ENCODE peak calls at places on chromosome 12, in five cellular contexts. Z, H, K, U and E are unnamed samples.

GRCh38 chr12:109863961-109864712 is 16.2 kb downstream of the GLTP start:
- ATAC-seq in H (peak), U (no peak), Z (peak), K (no peak), E (peak)

GRCh38 chr12:12224240-12224940 is 42.5 kb downstream of the LRP6 start:
- ATAC-seq in K (no peak), Z (no peak), H (no peak), U (no peak), E (no peak)

GRCh38 chr12:124448955-124449622 is 118.3 kb downstream of the NCOR2 start:
- ATAC-seq in K (no peak), U (no peak), H (no peak), Z (no peak), E (no peak)

GRCh38 chr12:124233041-124233836 is 61.7 kb upstream of the RFLNA start:
- ATAC-seq in U (no peak), H (peak), K (no peak), Z (no peak), E (no peak)

GRCh38 chr12:70307868-70308267 is 58.2 kb upstream of the KCNMB4 start:
- ATAC-seq in Z (no peak), U (no peak), H (no peak), K (no peak), E (no peak)

GRCh38 chr12:66915312-66915904 is 236.5 kb upstream of the GRIP1 start:
- ATAC-seq in H (no peak), K (no peak), U (no peak), Z (no peak), E (no peak)

GRCh38 chr12:96886998-96887677 is 19.9 kb upstream of the NEDD1 start:
- ATAC-seq in Z (no peak), U (no peak), H (peak), K (no peak), E (no peak)

GRCh38 chr12:12903642-12904609 is 12.6 kb downstream of the GPRC5A start:
- ATAC-seq in H (no peak), Z (no peak), U (no peak), K (peak), E (no peak)

GRCh38 chr12:27542628-27543027 is 18.6 kb downstream of the PPFIBP1 start:
- ATAC-seq in H (no peak), U (no peak), K (no peak), Z (no peak), E (peak)

GRCh38 chr12:111570090-111570961 is 28.8 kb downstream of the ATXN2 start:
- ATAC-seq in U (no peak), H (no peak), Z (no peak), K (no peak), E (no peak)

GRCh38 chr12:107264667-107265066 is 171.3 kb upstream of the CRY1 start:
- ATAC-seq in K (no peak), H (no peak), Z (no peak), U (no peak), E (no peak)

GRCh38 chr12:132824053-132824452 is 4.6 kb downstream of the GOLGA3 start:
- ATAC-seq in H (no peak), K (no peak), Z (no peak), U (no peak), E (no peak)

GRCh38 chr12:85805654-85806053 is 30.6 kb downstream of the RASSF9 start:
- ATAC-seq in Z (no peak), H (no peak), U (no peak), K (no peak), E (peak)

GRCh38 chr12:31929140-31929526 is 30.1 kb upstream of the RESF1 start:
- ATAC-seq in K (no peak), U (peak), H (no peak), Z (no peak), E (no peak)

GRCh38 chr12:64608901-64609542 is 1.3 kb upstream of the RASSF3 start:
- ATAC-seq in H (peak), U (peak), K (peak), Z (peak), E (no peak)

GRCh38 chr12:94561943-94562411 is 88.4 kb downstream of the TMCC3 start:
- ATAC-seq in Z (peak), K (peak), U (no peak), H (no peak), E (no peak)

GRCh38 chr12:104414581-104415305 is 42.0 kb upstream of the CHST11 start:
- ATAC-seq in U (no peak), K (peak), Z (no peak), H (no peak), E (no peak)

GRCh38 chr12:57759360-57759980 is 4.6 kb downstream of the MARCHF9 start:
- ATAC-seq in U (no peak), K (no peak), H (no peak), Z (no peak), E (no peak)

GRCh38 chr12:12939888-12940287 is 12.1 kb downstream of the GPRC5D start:
- ATAC-seq in H (no peak), K (no peak), U (no peak), Z (no peak), E (no peak)

GRCh38 chr12:104055686-104056388 is 5.8 kb upstream of the GLT8D2 start:
- ATAC-seq in K (no peak), U (no peak), Z (no peak), H (peak), E (peak)

GRCh38 chr12:49609875-49610154 is 4.4 kb upstream of the FAM186B start:
- ATAC-seq in K (no peak), Z (no peak), H (no peak), U (no peak), E (no peak)

GRCh38 chr12:52213541-52214420 is 19.3 kb upstream of the KRT7 start:
- ATAC-seq in K (peak), U (peak), Z (peak), H (peak), E (peak)

GRCh38 chr12:130184531-130185090 is 22.3 kb downstream of the FZD10 start:
- ATAC-seq in H (no peak), K (no peak), U (no peak), Z (no peak), E (no peak)

GRCh38 chr12:96354326-96354725 is 45.9 kb downstream of the CDK17 start:
- ATAC-seq in Z (no peak), H (no peak), K (no peak), U (no peak), E (no peak)

GRCh38 chr12:29234965-29235364 is 85.9 kb downstream of the FAR2 start:
- ATAC-seq in Z (no peak), H (no peak), U (no peak), K (no peak), E (no peak)

GRCh38 chr12:53414756-53415417 is 8.8 kb upstream of the AMHR2 start:
- ATAC-seq in Z (no peak), K (no peak), U (no peak), H (no peak), E (no peak)

GRCh38 chr12:82449179-82449578 is 90.8 kb downstream of the METTL25 start:
- ATAC-seq in K (no peak), U (no peak), H (no peak), Z (no peak), E (no peak)

GRCh38 chr12:105860556-105861207 is 278.1 kb downstream of the NUAK1 start:
- ATAC-seq in K (no peak), H (no peak), U (no peak), Z (no peak), E (no peak)

GRCh38 chr12:127926004-127926403 is 341.0 kb upstream of the TMEM132C start:
- ATAC-seq in H (peak), U (no peak), K (no peak), Z (no peak), E (no peak)